ENCODE peak calls at places on chromosomes 7 and 10, in nine cellular contexts. T, C, V, F, H, X, M, L and Y are unnamed samples.

GRCh38 chr7:150434240-150434639 is 16.2 kb upstream of the GIMAP8 start:
- DNase-seq in L (no peak), C (no peak), T (no peak), V (no peak), M (no peak), X (no peak), H (no peak), F (no peak), Y (no peak)

GRCh38 chr7:100008525-100008924 is 6.9 kb upstream of the ZKSCAN1 start:
- DNase-seq in T (no peak), H (no peak), F (peak; percentile 10), M (no peak), C (no peak), L (no peak), V (no peak), X (no peak), Y (no peak)

GRCh38 chr10:117477961-117478670 is 64.4 kb upstream of the EMX2 start:
- DNase-seq in T (no peak), H (no peak), C (peak; percentile 30), L (no peak), X (no peak), V (no peak), M (peak; percentile 92), F (no peak), Y (no peak)

GRCh38 chr7:101164071-101164840 is 1.1 kb downstream of the VGF start:
- DNase-seq in T (no peak), F (no peak), H (no peak), L (no peak), C (no peak), V (peak; percentile 50), X (no peak), M (no peak), Y (peak; percentile 53)

GRCh38 chr7:130654850-130655249 is 13.7 kb downstream of the COPG2 start:
- DNase-seq in M (no peak), C (no peak), H (no peak), T (no peak), L (no peak), F (no peak), X (no peak), V (no peak), Y (no peak)

GRCh38 chr10:126170367-126170766 is 217.9 kb downstream of the ADAM12 start:
- DNase-seq in C (no peak), L (no peak), F (no peak), X (no peak), M (no peak), V (no peak), T (no peak), H (no peak), Y (no peak)

GRCh38 chr7:53062796-53063195 is 27.4 kb downstream of the POM121L12 start:
- DNase-seq in L (no peak), X (no peak), C (no peak), F (no peak), M (no peak), V (no peak), H (no peak), T (no peak), Y (no peak)

GRCh38 chr10:112002191-112002590 is 181.4 kb downstream of the GPAM start:
- DNase-seq in L (no peak), F (no peak), T (no peak), M (no peak), H (no peak), V (no peak), C (no peak), X (no peak), Y (no peak)

GRCh38 chr7:44883961-44884360 is 1.4 kb downstream of the PURB start:
- DNase-seq in M (no peak), H (no peak), C (no peak), L (no peak), F (no peak), X (no peak), V (no peak), T (no peak), Y (no peak)

GRCh38 chr7:22419488-22419887 is 62.5 kb upstream of the RAPGEF5 start:
- DNase-seq in M (no peak), F (peak; percentile 58), H (no peak), L (no peak), V (no peak), T (peak; percentile 12), X (no peak), C (no peak), Y (no peak)

GRCh38 chr7:117780832-117781231 is 92.4 kb downstream of the CTTNBP2 start:
- DNase-seq in M (no peak), L (no peak), X (no peak), V (no peak), F (no peak), T (no peak), H (no peak), C (no peak), Y (no peak)

GRCh38 chr10:11602357-11602756 is 9.1 kb downstream of the USP6NL start:
- DNase-seq in F (no peak), X (peak; percentile 11), C (no peak), H (no peak), T (no peak), M (no peak), V (no peak), L (no peak), Y (no peak)

GRCh38 chr10:107966817-107967216 is 802.3 kb upstream of the SORCS1 start:
- DNase-seq in T (no peak), F (no peak), L (no peak), H (no peak), V (no peak), C (no peak), M (no peak), X (no peak), Y (no peak)

GRCh38 chr10:44198780-44199097 is 186.2 kb downstream of the CXCL12 start:
- DNase-seq in F (no peak), T (no peak), X (no peak), H (no peak), C (no peak), V (peak; percentile 38), M (no peak), L (no peak), Y (peak; percentile 19)

GRCh38 chr7:78472519-78472918 is 673.9 kb downstream of the PHTF2 start:
- DNase-seq in C (no peak), L (no peak), H (no peak), M (no peak), V (no peak), F (no peak), X (no peak), T (no peak), Y (no peak)

GRCh38 chr7:120931243-120931642 is 19.3 kb upstream of the ING3 start:
- DNase-seq in F (no peak), C (no peak), H (no peak), M (no peak), L (no peak), T (no peak), V (no peak), X (no peak), Y (no peak)

GRCh38 chr7:78924581-78924980 is 528.9 kb downstream of the MAGI2 start:
- DNase-seq in H (no peak), L (no peak), M (no peak), V (no peak), T (peak; percentile 38), X (no peak), F (peak; percentile 28), C (no peak), Y (no peak)

GRCh38 chr10:104892879-104893278 is 251.8 kb downstream of the SORCS3 start:
- DNase-seq in F (no peak), L (no peak), V (no peak), H (no peak), T (no peak), X (no peak), M (no peak), C (no peak), Y (no peak)

GRCh38 chr10:130493021-130493420 is 356.8 kb downstream of the GLRX3 start:
- DNase-seq in T (no peak), F (no peak), H (no peak), X (no peak), M (no peak), C (no peak), V (no peak), L (no peak), Y (no peak)

GRCh38 chr10:124646483-124647352 is 97.5 kb downstream of the FAM53B start:
- DNase-seq in X (no peak), H (no peak), C (no peak), F (no peak), M (no peak), L (no peak), T (no peak), V (peak; percentile 93), Y (peak; percentile 97)

GRCh38 chr10:1063232-1063862 is 7.2 kb downstream of the WDR37 start:
- DNase-seq in M (no peak), F (no peak), V (no peak), L (no peak), T (no peak), C (no peak), X (peak; percentile 13), H (no peak), Y (no peak)

GRCh38 chr7:25009271-25009670 is 29.3 kb upstream of the OSBPL3 start:
- DNase-seq in L (no peak), M (no peak), H (no peak), F (no peak), X (no peak), C (no peak), T (no peak), V (no peak), Y (no peak)

GRCh38 chr10:111762114-111762513 is 421.5 kb downstream of the GPAM start:
- DNase-seq in X (no peak), F (no peak), L (no peak), M (no peak), V (no peak), C (no peak), T (no peak), H (no peak), Y (no peak)

GRCh38 chr10:4011136-4011812 is 226.3 kb upstream of the KLF6 start:
- DNase-seq in F (no peak), L (no peak), V (no peak), T (no peak), C (no peak), X (no peak), M (no peak), H (no peak), Y (no peak)

GRCh38 chr10:118394557-118395194 is 52.6 kb upstream of the FAM204A start:
- DNase-seq in C (no peak), L (no peak), V (no peak), H (no peak), M (no peak), T (no peak), F (no peak), X (no peak), Y (no peak)